ENCODE peak calls at places on chromosomes 7 and 10, in ten cellular contexts. V is pancreas; C is CD8-positive, alpha-beta T cell; D is cardiac muscle cell; U is astrocyte; W is left ventricle myocardium inferior; A is psoas muscle; L is breast epithelium; Y is tibial artery; O is adrenal gland. P is an unnamed sample.

GRCh38 chr10:58756126-58756525 is 243.5 kb downstream of the BICC1 start:
- DNase-seq in V (no peak), C (no peak), D (no peak), U (peak; percentile 84), W (no peak), A (no peak), L (no peak), Y (no peak), O (no peak), P (no peak)

GRCh38 chr10:32308027-32308603 is 38.8 kb downstream of the EPC1 start:
- DNase-seq in V (no peak), C (no peak), D (no peak), U (peak; percentile 30), W (no peak), A (no peak), L (no peak), Y (no peak), O (no peak), P (no peak)

GRCh38 chr10:84076047-84076388 is 63.3 kb upstream of the GHITM start:
- DNase-seq in V (no peak), C (no peak), D (no peak), U (peak; percentile 80), W (no peak), A (no peak), L (no peak), Y (no peak), O (no peak), P (no peak)

GRCh38 chr10:18352175-18352574 is 212.0 kb downstream of the CACNB2 start:
- DNase-seq in V (no peak), C (no peak), D (no peak), U (no peak), W (no peak), A (no peak), L (no peak), Y (no peak), O (no peak), P (no peak)

GRCh38 chr7:66776800-66777468 is 36.4 kb downstream of the RABGEF1 start:
- DNase-seq in V (no peak), C (no peak), D (no peak), U (no peak), W (no peak), A (no peak), L (no peak), Y (no peak), O (no peak), P (no peak)

GRCh38 chr7:143811-144453 is 48.4 kb upstream of the FAM20C start:
- DNase-seq in V (no peak), C (no peak), D (no peak), U (no peak), W (no peak), A (peak; percentile 37), L (peak; percentile 20), Y (peak; percentile 62), O (peak; percentile 14), P (no peak)

GRCh38 chr7:391411-391951 is 101.5 kb downstream of the FOXL3 start:
- DNase-seq in V (no peak), C (no peak), D (no peak), U (no peak), W (peak; percentile 7), A (peak; percentile 40), L (peak; percentile 51), Y (peak; percentile 63), O (no peak), P (no peak)

GRCh38 chr7:45053941-45054340 is 34.8 kb downstream of the NACAD start:
- DNase-seq in V (no peak), C (no peak), D (no peak), U (no peak), W (no peak), A (no peak), L (peak; percentile 3), Y (no peak), O (no peak), P (no peak)

GRCh38 chr7:105976868-105977267 is 13.8 kb downstream of the CDHR3 start:
- DNase-seq in V (no peak), C (no peak), D (no peak), U (no peak), W (no peak), A (no peak), L (no peak), Y (no peak), O (no peak), P (no peak)

GRCh38 chr10:50385610-50386009 is 134.3 kb upstream of the ASAH2 start:
- DNase-seq in V (no peak), C (no peak), D (no peak), U (no peak), W (peak; percentile 22), A (peak; percentile 68), L (no peak), Y (peak; percentile 65), O (no peak), P (peak; percentile 43)

GRCh38 chr10:86523348-86523747 is 1.8 kb upstream of the WAPL start:
- DNase-seq in V (no peak), C (no peak), D (peak; percentile 51), U (no peak), W (no peak), A (no peak), L (no peak), Y (no peak), O (no peak), P (no peak)

GRCh38 chr10:86438091-86438749 is 71.6 kb upstream of the GRID1 start:
- DNase-seq in V (no peak), C (no peak), D (no peak), U (no peak), W (no peak), A (no peak), L (no peak), Y (no peak), O (no peak), P (no peak)

GRCh38 chr7:16822029-16822428 is 17.2 kb upstream of the AGR2 start:
- DNase-seq in V (no peak), C (no peak), D (no peak), U (no peak), W (no peak), A (no peak), L (no peak), Y (no peak), O (no peak), P (no peak)

GRCh38 chr7:117014673-117015133 is 61.4 kb downstream of the ST7 start:
- DNase-seq in V (peak; percentile 33), C (no peak), D (peak; percentile 84), U (peak; percentile 54), W (peak; percentile 56), A (peak; percentile 59), L (no peak), Y (peak; percentile 76), O (peak; percentile 62), P (peak; percentile 60)

DNA sequence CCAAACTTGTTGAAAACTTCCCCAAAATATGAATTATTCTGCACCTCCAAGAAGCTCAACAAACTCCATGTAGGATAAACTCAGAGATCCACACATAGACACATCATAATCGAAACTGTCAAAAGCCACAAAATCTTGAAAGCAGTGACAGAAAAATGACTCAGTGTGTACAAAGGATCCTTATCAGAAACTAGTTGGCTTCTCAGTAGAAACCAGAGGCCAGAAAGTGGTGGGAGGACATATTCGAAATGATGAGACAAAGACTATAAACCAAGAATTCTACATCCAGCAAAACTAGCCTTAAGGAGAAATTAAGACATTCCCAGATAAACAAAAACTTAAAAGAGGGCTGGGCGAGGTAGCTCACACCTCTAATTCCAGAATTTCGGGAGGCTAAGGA is 38.5 kb downstream of the MCMBP start:
- DNase-seq in V (no peak), C (no peak), D (no peak), U (no peak), W (no peak), A (no peak), L (no peak), Y (no peak), O (no peak), P (no peak)
- H3K27me3 ChIP-seq in V (no peaks in the 10 kb centered on the region), C (no peaks in the 10 kb centered on the region), D (no peaks in the 10 kb centered on the region), U (no peaks in the 10 kb centered on the region), W (no peaks in the 10 kb centered on the region), A (no peaks in the 10 kb centered on the region), L (no peaks in the 10 kb centered on the region), Y (no peaks in the 10 kb centered on the region), O (no peaks in the 10 kb centered on the region), P (no peaks in the 10 kb centered on the region)

GRCh38 chr7:157769016-157769869 is 432.4 kb downstream of the DNAJB6 start:
- DNase-seq in V (no peak), C (no peak), D (no peak), U (no peak), W (no peak), A (peak; percentile 20), L (no peak), Y (no peak), O (no peak), P (no peak)

GRCh38 chr7:157769870-157770213 is 433.0 kb downstream of the DNAJB6 start:
- DNase-seq in V (no peak), C (no peak), D (no peak), U (no peak), W (no peak), A (no peak), L (no peak), Y (no peak), O (no peak), P (no peak)

GRCh38 chr7:157766098-157766497 is 429.3 kb downstream of the DNAJB6 start:
- DNase-seq in V (no peak), C (no peak), D (no peak), U (no peak), W (no peak), A (no peak), L (no peak), Y (no peak), O (no peak), P (no peak)

GRCh38 chr7:157767466-157767865 is 430.7 kb downstream of the DNAJB6 start:
- DNase-seq in V (no peak), C (no peak), D (no peak), U (no peak), W (no peak), A (no peak), L (no peak), Y (no peak), O (no peak), P (no peak)

GRCh38 chr7:157768198-157768597 is 431.4 kb downstream of the DNAJB6 start:
- DNase-seq in V (no peak), C (no peak), D (no peak), U (no peak), W (no peak), A (no peak), L (no peak), Y (no peak), O (no peak), P (no peak)
- TF ChIP-seq CTCF in V (no peak), C (no peak), D (no peak), U (no peak), W (no peak), A (no peak), L (no peak), Y (no peak), O (no peak), P (no peak)

DNA sequence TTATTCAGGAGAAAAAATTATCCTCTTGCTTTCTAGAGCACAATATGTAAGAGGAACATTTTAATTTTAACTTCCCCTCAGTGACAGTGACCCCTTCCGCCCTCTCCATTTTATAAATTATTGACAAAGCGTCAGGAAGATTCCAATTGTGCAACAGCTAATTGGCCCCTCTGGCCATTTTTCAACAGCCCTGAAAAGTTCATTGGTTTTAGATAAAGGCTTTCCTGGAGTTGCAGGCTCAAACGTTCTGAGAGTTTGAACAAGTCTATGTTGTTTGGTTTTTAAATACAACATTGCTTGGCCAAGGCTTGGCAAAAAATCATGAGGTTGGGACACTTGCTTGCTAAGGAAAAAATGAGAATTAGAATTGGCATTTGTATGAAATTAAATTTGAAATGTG is 422.2 kb upstream of the ANKRD30A start:
- DNase-seq in V (no peak), C (no peak), D (no peak), U (no peak), W (no peak), A (no peak), L (no peak), Y (no peak), O (no peak), P (no peak)
- H3K4me3 ChIP-seq in V (no peak overlapping the region), C (no peak overlapping the region), D (no peak overlapping the region), U (no peak overlapping the region), W (no peak overlapping the region), A (no peak overlapping the region), L (no peak overlapping the region), Y (no peak overlapping the region), O (no peak overlapping the region), P (no peak overlapping the region)

GRCh38 chr10:125543796-125544195 is 139.2 kb downstream of the TEX36 start:
- DNase-seq in V (no peak), C (no peak), D (no peak), U (no peak), W (no peak), A (no peak), L (peak; percentile 65), Y (no peak), O (no peak), P (no peak)
- H3K27me3 ChIP-seq in V (no peaks in the 10 kb centered on the region), C (no peaks in the 10 kb centered on the region), D (no peaks in the 10 kb centered on the region), U (peaks cover 4% of the 10 kb centered on the region), W (peaks cover 19% of the 10 kb centered on the region), A (peaks cover 10% of the 10 kb centered on the region), L (no peaks in the 10 kb centered on the region), Y (no peaks in the 10 kb centered on the region), O (no peaks in the 10 kb centered on the region), P (no peaks in the 10 kb centered on the region)